ENCODE peak calls at places on chromosome 2, in five cellular contexts. J is PC-3, N is PC-9, Q is SK-N-SH, C is GM23248. T is an unnamed sample.
A peak's percentile ranks its signal among the peaks of the same experiment; 100 is the strongest.

GRCh38 chr2:134815741-134816140 is 22.7 kb upstream of the ACMSD start:
- DNase-seq in J (peak; percentile 74), N (no peak), C (no peak), Q (no peak), T (no peak)

GRCh38 chr2:127917916-127918315 is 32.2 kb upstream of the AMMECR1L start:
- DNase-seq in Q (no peak), C (peak; percentile 39), J (no peak), N (no peak), T (no peak)

GRCh38 chr2:159637988-159638501 is 21.7 kb upstream of the BAZ2B start:
- DNase-seq in J (peak; percentile 74), Q (no peak), C (peak; percentile 87), N (no peak), T (no peak)

GRCh38 chr2:204551464-204551863 is 6.2 kb downstream of the PARD3B start:
- DNase-seq in C (peak; percentile 5), Q (no peak), N (no peak), J (no peak), T (no peak)

GRCh38 chr2:152115952-152116351 is 17.1 kb upstream of the CACNB4 start:
- DNase-seq in J (peak; percentile 17), N (no peak), Q (no peak), C (no peak), T (peak; percentile 55)

GRCh38 chr2:168470880-168471475 is 14.9 kb downstream of the CERS6 start:
- DNase-seq in C (no peak), Q (peak; percentile 24), N (no peak), J (no peak), T (peak; percentile 33)

GRCh38 chr2:88626171-88627054 is 851 bp downstream of the EIF2AK3 start:
- DNase-seq in N (no peak), J (peak; percentile 25), Q (peak; percentile 69), C (peak; percentile 71), T (peak; percentile 68)

GRCh38 chr2:205405752-205406151 is 276.5 kb upstream of the NRP2 start:
- DNase-seq in C (peak; percentile 85), J (peak; percentile 64), N (no peak), Q (no peak), T (no peak)

GRCh38 chr2:58594175-58594574 is 353.1 kb upstream of the FANCL start:
- DNase-seq in Q (peak; percentile 34), N (no peak), C (peak; percentile 15), J (peak; percentile 40), T (peak; percentile 61)

GRCh38 chr2:78992807-78993517 is 32.5 kb upstream of the REG3G start:
- DNase-seq in C (no peak), N (no peak), Q (no peak), J (no peak), T (peak; percentile 83)

GRCh38 chr2:230929381-230930148 is 4.5 kb upstream of the GPR55 start:
- DNase-seq in N (no peak), C (no peak), J (no peak), Q (no peak), T (no peak)

GRCh38 chr2:111155610-111156009 is 34.9 kb downstream of the BCL2L11 start:
- DNase-seq in Q (no peak), N (no peak), J (no peak), C (no peak), T (no peak)

GRCh38 chr2:191869178-191869577 is 22.3 kb upstream of the CAVIN2 start:
- DNase-seq in Q (no peak), C (peak; percentile 27), N (no peak), J (peak; percentile 92), T (peak; percentile 95)

GRCh38 chr2:236554629-236555282 is 14.9 kb upstream of the ACKR3 start:
- DNase-seq in C (no peak), J (no peak), N (no peak), Q (no peak), T (no peak)

GRCh38 chr2:19021721-19022120 is 336.7 kb downstream of the OSR1 start:
- DNase-seq in C (peak; percentile 90), J (no peak), Q (no peak), N (no peak), T (no peak)

GRCh38 chr2:102050854-102051391 is 59.2 kb downstream of the IL1R2 start:
- DNase-seq in C (peak; percentile 76), Q (no peak), N (no peak), J (no peak), T (no peak)

GRCh38 chr2:231336700-231337099 is 58.8 kb upstream of the B3GNT7 start:
- DNase-seq in Q (no peak), J (no peak), C (no peak), N (no peak), T (no peak)

GRCh38 chr2:232460171-232460570 is 4.2 kb downstream of the ALPI start:
- DNase-seq in N (no peak), J (no peak), C (no peak), Q (no peak), T (no peak)

GRCh38 chr2:207437136-207437856 is 92.5 kb upstream of the CREB1 start:
- DNase-seq in J (no peak), C (no peak), N (no peak), Q (peak; percentile 49), T (no peak)

GRCh38 chr2:4221845-4222244 is 518.5 kb downstream of the DCDC2C start:
- DNase-seq in C (no peak), Q (no peak), J (no peak), N (no peak), T (no peak)

GRCh38 chr2:160940699-160941098 is 219.5 kb upstream of the TANK start:
- DNase-seq in C (peak; percentile 36), Q (no peak), N (no peak), J (no peak), T (no peak)

GRCh38 chr2:179861777-179862117 is 335 bp upstream of the ZNF385B start:
- DNase-seq in Q (no peak), C (peak; percentile 44), N (no peak), J (peak; percentile 20), T (peak; percentile 58)

GRCh38 chr2:239075918-239076727 is 228.2 kb downstream of the TWIST2 start:
- DNase-seq in Q (no peak), J (no peak), C (no peak), N (no peak), T (no peak)

GRCh38 chr2:126852361-126852760 is 46.3 kb upstream of the TEX51 start:
- DNase-seq in Q (no peak), N (no peak), J (no peak), C (no peak), T (no peak)

GRCh38 chr2:218397502-218398436 is 1.9 kb upstream of the CTDSP1 start:
- DNase-seq in Q (peak; percentile 44), N (peak; percentile 80), C (peak; percentile 91), J (peak; percentile 79), T (peak; percentile 78)
- H3K27ac ChIP-seq in Q (peak overlapping the region; percentile 34), N (peak overlapping the region; percentile 79), C (peak overlapping the region; percentile 97), J (peak overlapping the region; percentile 93), T (no peak overlapping the region)

DNA sequence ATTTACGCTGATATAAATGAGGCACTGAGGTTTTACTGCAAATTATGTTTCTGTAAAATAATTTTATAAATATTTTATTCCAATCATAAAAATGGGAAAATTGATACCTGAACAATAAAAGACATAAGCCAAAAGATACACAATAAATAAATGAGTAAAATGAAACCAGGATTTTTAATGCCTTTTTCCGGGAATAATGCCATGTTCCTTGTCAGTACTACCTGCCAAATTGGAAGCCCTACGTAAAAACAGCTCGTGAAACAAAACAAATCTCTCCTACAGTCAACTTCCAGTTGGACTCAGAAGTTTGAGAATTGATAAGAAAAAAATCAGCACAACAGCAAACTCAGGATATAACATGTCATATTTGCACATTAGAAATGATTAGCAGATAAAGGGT is 18.0 kb downstream of the GALNT3 start:
- DNase-seq in Q (no peak), C (no peak), N (no peak), J (peak; percentile 72), T (no peak)
- H4K20me1 ChIP-seq in Q (no peaks in the 10 kb centered on the region), C (no peaks in the 10 kb centered on the region), N (no peaks in the 10 kb centered on the region), J (peaks cover 33% of the 10 kb centered on the region), T (no peaks in the 10 kb centered on the region)

GRCh38 chr2:1642066-1642861 is 102.1 kb downstream of the PXDN start:
- DNase-seq in N (no peak), J (no peak), Q (no peak), C (no peak), T (no peak)

GRCh38 chr2:1641498-1641897 is 102.8 kb downstream of the PXDN start:
- DNase-seq in J (no peak), N (no peak), Q (no peak), C (no peak), T (no peak)

GRCh38 chr2:1638281-1638860 is 105.9 kb downstream of the PXDN start:
- DNase-seq in J (peak; percentile 51), Q (no peak), N (no peak), C (peak; percentile 33), T (no peak)

GRCh38 chr2:1639086-1639858 is 105.0 kb downstream of the PXDN start:
- DNase-seq in N (no peak), J (no peak), C (no peak), Q (no peak), T (no peak)

DNA sequence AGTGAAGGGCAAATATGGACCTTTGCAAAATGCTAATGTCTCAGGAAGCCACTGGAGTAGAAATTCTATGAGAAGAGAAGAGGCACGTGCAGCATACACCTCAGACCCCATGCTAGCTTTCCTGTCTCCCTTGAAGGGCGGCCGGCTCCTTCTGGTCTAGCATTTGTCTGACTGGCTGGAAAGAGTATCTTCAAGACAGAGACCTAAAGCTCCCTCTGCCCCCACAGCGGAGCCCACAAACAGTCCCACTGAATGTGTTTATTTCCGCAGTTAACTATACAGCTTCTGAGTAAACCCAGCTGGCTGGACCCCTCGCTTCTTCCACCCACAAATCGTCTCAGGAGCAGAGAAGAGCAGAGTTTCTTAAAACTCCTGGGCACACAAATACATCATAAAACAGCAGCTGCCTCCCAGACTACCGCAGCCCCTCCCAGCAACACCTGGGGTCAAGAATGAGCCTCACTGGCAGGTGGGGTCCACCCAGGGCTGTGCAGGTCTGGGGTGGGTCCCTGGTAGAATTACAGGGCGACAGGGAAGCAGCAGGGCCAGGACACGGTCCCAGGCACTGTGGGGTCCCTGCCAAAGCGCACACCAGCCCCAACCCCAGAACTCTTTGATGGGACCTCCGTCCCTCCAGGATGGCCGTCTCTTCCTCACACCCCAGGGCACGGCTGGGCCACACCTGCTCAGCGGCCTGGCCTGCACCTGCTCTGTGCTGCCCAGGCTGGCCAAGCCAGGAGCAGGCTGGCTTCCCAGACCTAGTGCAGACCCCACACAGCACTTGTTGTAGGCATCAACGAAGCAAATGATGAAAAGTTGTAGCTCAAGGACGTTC is 103.8 kb downstream of the PXDN start:
- DNase-seq in J (no peak), N (no peak), Q (no peak), C (no peak), T (no peak)
- H3F3A ChIP-seq in J (no peaks in the 10 kb centered on the region), N (peaks cover 6% of the 10 kb centered on the region), Q (no peaks in the 10 kb centered on the region), C (no peaks in the 10 kb centered on the region), T (no peaks in the 10 kb centered on the region)

DNA sequence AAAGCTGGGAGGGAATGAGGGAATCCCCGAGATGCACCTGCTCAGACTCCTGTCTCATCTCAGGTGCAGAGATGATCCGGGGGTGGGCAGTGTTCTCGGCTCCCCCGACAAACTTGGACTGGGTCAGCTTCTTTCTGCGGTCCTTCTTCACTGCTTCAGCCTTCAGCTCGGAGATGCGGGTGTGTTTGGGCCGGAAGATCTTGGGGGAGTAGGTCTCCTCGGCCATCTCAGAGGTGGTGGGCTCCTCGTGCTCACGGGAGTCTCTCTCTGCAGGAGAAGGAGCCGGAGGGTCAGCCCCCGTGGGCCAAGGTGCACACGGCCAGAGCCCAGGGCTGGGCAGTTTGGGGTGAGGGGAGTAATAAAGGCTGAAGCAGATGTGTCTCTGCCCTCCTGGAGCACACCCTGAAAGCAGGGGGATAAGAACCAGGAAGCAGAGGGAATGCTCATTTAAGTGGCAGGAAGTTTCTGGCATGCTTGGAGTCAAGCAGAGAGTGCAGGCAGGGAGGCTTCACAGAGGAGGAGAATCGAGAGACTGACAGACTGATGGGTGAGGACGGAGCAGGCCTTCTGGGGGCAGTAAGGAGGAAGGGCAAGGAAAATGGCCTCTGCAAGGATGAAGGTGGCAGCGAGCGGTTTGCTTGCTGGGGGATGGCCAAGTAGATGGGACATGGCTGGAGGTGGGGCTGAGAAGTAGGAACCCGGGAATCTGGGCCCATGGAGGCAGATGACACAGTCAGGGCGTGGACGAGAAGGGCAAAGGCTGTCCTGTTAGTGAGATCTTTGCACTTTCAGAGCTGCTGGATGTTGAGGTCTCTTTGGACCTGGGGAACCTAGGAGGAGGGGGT is 16.3 kb downstream of the IGFBP5 start:
- DNase-seq in C (no peak), Q (no peak), J (no peak), N (no peak), T (peak; percentile 40)
- H3K27ac ChIP-seq in C (no peak overlapping the region), Q (no peak overlapping the region), J (no peak overlapping the region), N (no peak overlapping the region), T (no peak overlapping the region)